ENCODE peak calls at places on chromosomes 2 and 18, in four cellular contexts. One of them, this sample, is unnamed.

GRCh38 chr2:234490239-234491074 is 6.4 kb downstream of the ARL4C start:
- DNase-seq in NT2/D1: no peak
- DNase-seq in nephron progenitor cell: no peak
- DNase-seq in fibroblast of pulmonary artery: no peak
- DNase-seq in this sample: no peak

GRCh38 chr2:168687314-168687713 is 115.1 kb upstream of the NOSTRIN start:
- DNase-seq in NT2/D1: no peak
- DNase-seq in nephron progenitor cell: no peak
- DNase-seq in fibroblast of pulmonary artery: peak
- DNase-seq in this sample: no peak

GRCh38 chr2:232260075-232260474 is 118.5 kb upstream of the ALPP start:
- DNase-seq in nephron progenitor cell: peak
- DNase-seq in NT2/D1: no peak
- DNase-seq in fibroblast of pulmonary artery: peak
- DNase-seq in this sample: no peak

GRCh38 chr2:27809761-27810241 is 38.3 kb downstream of the MRPL33 start:
- DNase-seq in nephron progenitor cell: no peak
- DNase-seq in fibroblast of pulmonary artery: peak
- DNase-seq in NT2/D1: no peak
- DNase-seq in this sample: no peak

GRCh38 chr2:176067587-176068002 is 16.2 kb downstream of the EVX2 start:
- DNase-seq in NT2/D1: no peak
- DNase-seq in fibroblast of pulmonary artery: no peak
- DNase-seq in nephron progenitor cell: peak
- DNase-seq in this sample: no peak

GRCh38 chr2:128278979-128279378 is 39.7 kb downstream of the HS6ST1 start:
- DNase-seq in fibroblast of pulmonary artery: no peak
- DNase-seq in NT2/D1: no peak
- DNase-seq in nephron progenitor cell: no peak
- DNase-seq in this sample: no peak

GRCh38 chr2:61016392-61017002 is 1.0 kb upstream of the PEX13 start:
- DNase-seq in NT2/D1: no peak
- DNase-seq in nephron progenitor cell: no peak
- DNase-seq in fibroblast of pulmonary artery: no peak
- DNase-seq in this sample: peak

GRCh38 chr18:56748698-56749268 is 97.6 kb downstream of the WDR7 start:
- DNase-seq in fibroblast of pulmonary artery: peak
- DNase-seq in nephron progenitor cell: peak
- DNase-seq in NT2/D1: peak
- DNase-seq in this sample: peak

GRCh38 chr2:39380525-39381150 is 56.4 kb downstream of the MAP4K3 start:
- DNase-seq in nephron progenitor cell: no peak
- DNase-seq in fibroblast of pulmonary artery: peak
- DNase-seq in NT2/D1: no peak
- DNase-seq in this sample: no peak

GRCh38 chr2:169512525-169512924 is 3.0 kb downstream of the KLHL41 start:
- DNase-seq in NT2/D1: no peak
- DNase-seq in nephron progenitor cell: no peak
- DNase-seq in fibroblast of pulmonary artery: no peak
- DNase-seq in this sample: no peak

GRCh38 chr2:221397179-221397578 is 174.9 kb downstream of the EPHA4 start:
- DNase-seq in fibroblast of pulmonary artery: no peak
- DNase-seq in nephron progenitor cell: no peak
- DNase-seq in NT2/D1: no peak
- DNase-seq in this sample: no peak

GRCh38 chr2:27903018-27903417 is 12.5 kb downstream of the BABAM2 start:
- DNase-seq in nephron progenitor cell: no peak
- DNase-seq in NT2/D1: no peak
- DNase-seq in fibroblast of pulmonary artery: peak
- DNase-seq in this sample: no peak

GRCh38 chr2:237299897-237300296 is 114.1 kb downstream of the COL6A3 start:
- DNase-seq in fibroblast of pulmonary artery: peak
- DNase-seq in nephron progenitor cell: no peak
- DNase-seq in NT2/D1: no peak
- DNase-seq in this sample: no peak

GRCh38 chr2:49861821-49862220 is 707.5 kb upstream of the FSHR start:
- DNase-seq in NT2/D1: no peak
- DNase-seq in nephron progenitor cell: no peak
- DNase-seq in fibroblast of pulmonary artery: no peak
- DNase-seq in this sample: no peak

GRCh38 chr2:173064231-173064805 is 11.3 kb upstream of the MAP3K20 start:
- DNase-seq in NT2/D1: no peak
- DNase-seq in nephron progenitor cell: no peak
- DNase-seq in fibroblast of pulmonary artery: no peak
- DNase-seq in this sample: no peak

GRCh38 chr2:27282892-27283291 is 663 bp downstream of the TRIM54 start:
- DNase-seq in NT2/D1: no peak
- DNase-seq in nephron progenitor cell: no peak
- DNase-seq in fibroblast of pulmonary artery: no peak
- DNase-seq in this sample: no peak

GRCh38 chr18:26383454-26384270 is 157.4 kb downstream of the TAF4B start:
- DNase-seq in NT2/D1: no peak
- DNase-seq in nephron progenitor cell: peak
- DNase-seq in fibroblast of pulmonary artery: peak
- DNase-seq in this sample: peak

GRCh38 chr2:226185613-226186211 is 613.9 kb downstream of the IRS1 start:
- DNase-seq in nephron progenitor cell: no peak
- DNase-seq in NT2/D1: no peak
- DNase-seq in fibroblast of pulmonary artery: peak
- DNase-seq in this sample: no peak

GRCh38 chr2:43088148-43089073 is 138.0 kb downstream of the ZFP36L2 start:
- DNase-seq in NT2/D1: peak
- DNase-seq in fibroblast of pulmonary artery: no peak
- DNase-seq in nephron progenitor cell: no peak
- DNase-seq in this sample: no peak

GRCh38 chr18:76932026-76932819 is 109.9 kb downstream of the ZNF236 start:
- DNase-seq in nephron progenitor cell: no peak
- DNase-seq in NT2/D1: no peak
- DNase-seq in fibroblast of pulmonary artery: peak
- DNase-seq in this sample: no peak

GRCh38 chr2:64277101-64277849 is 133.1 kb upstream of the PELI1 start:
- DNase-seq in fibroblast of pulmonary artery: no peak
- DNase-seq in NT2/D1: no peak
- DNase-seq in nephron progenitor cell: no peak
- DNase-seq in this sample: no peak

GRCh38 chr2:5938566-5938896 is 246.3 kb downstream of the SOX11 start:
- DNase-seq in nephron progenitor cell: peak
- DNase-seq in NT2/D1: no peak
- DNase-seq in fibroblast of pulmonary artery: no peak
- DNase-seq in this sample: peak

GRCh38 chr2:204150695-204151240 is 214.2 kb downstream of the ICOS start:
- DNase-seq in NT2/D1: no peak
- DNase-seq in fibroblast of pulmonary artery: no peak
- DNase-seq in nephron progenitor cell: no peak
- DNase-seq in this sample: no peak

This sample was measured in iPS-NIHi11.